ENCODE peak calls at places on chromosomes 13 and 19, in eight cellular contexts. I is SJCRH30; S is brain microvascular endothelial cell; E is PC-3; Z is adipocyte; D is WERI-Rb-1; F is CD4-positive, alpha-beta memory T cell; B is kidney epithelial cell. T is an unnamed sample.
A peak's percentile ranks its signal among the peaks of the same experiment; 100 is the strongest.

GRCh38 chr19:51644636-51645271 is 1.9 kb downstream of the SIGLEC14 start:
- DNase-seq in Z (no peak), B (no peak), F (no peak), S (no peak), E (no peak), D (no peak), I (no peak), T (no peak)

GRCh38 chr13:111292710-111293485 is 27.5 kb upstream of the TEX29 start:
- DNase-seq in I (no peak), Z (no peak), F (no peak), E (no peak), S (no peak), D (no peak), B (no peak), T (no peak)

GRCh38 chr19:2827022-2827421 is 7.4 kb downstream of the ZNF554 start:
- DNase-seq in F (no peak), E (no peak), B (no peak), S (no peak), Z (no peak), I (no peak), D (no peak), T (no peak)

GRCh38 chr13:98172570-98173405 is 4.3 kb downstream of the RNF113B start:
- DNase-seq in B (no peak), S (no peak), D (no peak), F (no peak), Z (peak; percentile 58), I (no peak), E (peak; percentile 24), T (no peak)

GRCh38 chr13:111900390-111901180 is 166.4 kb upstream of the SOX1 start:
- DNase-seq in I (no peak), B (no peak), S (no peak), F (no peak), Z (no peak), E (no peak), D (no peak), T (no peak)

GRCh38 chr13:61246351-61246750 is 169.3 kb downstream of the PCDH20 start:
- DNase-seq in Z (no peak), B (no peak), S (no peak), D (no peak), I (no peak), F (no peak), E (no peak), T (no peak)

GRCh38 chr19:52307275-52307674 is 10.3 kb downstream of the ZNF480 start:
- DNase-seq in I (peak; percentile 56), F (peak; percentile 6), D (peak; percentile 20), B (no peak), Z (no peak), S (peak; percentile 3), E (no peak), T (no peak)

GRCh38 chr13:83810136-83810535 is 72.1 kb downstream of the SLITRK1 start:
- DNase-seq in S (no peak), F (no peak), I (no peak), D (no peak), E (no peak), Z (no peak), B (no peak), T (no peak)

GRCh38 chr19:15640904-15641597 is 354 bp downstream of the CYP4F3 start:
- DNase-seq in B (no peak), I (no peak), Z (no peak), D (no peak), E (no peak), S (no peak), F (no peak), T (no peak)

GRCh38 chr13:56869671-56870070 is 271.0 kb upstream of the PRR20A start:
- DNase-seq in D (no peak), Z (no peak), E (no peak), S (no peak), I (no peak), F (no peak), B (no peak), T (no peak)

GRCh38 chr19:10009269-10009665 is 1.0 kb downstream of the COL5A3 start:
- DNase-seq in S (peak; percentile 75), B (no peak), Z (peak; percentile 79), F (peak; percentile 49), D (no peak), I (peak; percentile 80), E (peak; percentile 27), T (peak; percentile 65)

GRCh38 chr19:5966215-5966614 is 11.7 kb downstream of the RANBP3 start:
- DNase-seq in B (no peak), E (no peak), D (peak; percentile 32), I (no peak), S (no peak), Z (peak; percentile 28), F (no peak), T (no peak)

GRCh38 chr13:108786578-108787100 is 157.2 kb downstream of the MYO16 start:
- DNase-seq in Z (no peak), B (no peak), S (no peak), E (no peak), F (no peak), D (no peak), I (no peak), T (no peak)

GRCh38 chr13:43520331-43520730 is 266.4 kb downstream of the ENOX1 start:
- DNase-seq in D (no peak), S (no peak), B (no peak), E (no peak), F (no peak), I (no peak), Z (peak; percentile 39), T (no peak)

DNA sequence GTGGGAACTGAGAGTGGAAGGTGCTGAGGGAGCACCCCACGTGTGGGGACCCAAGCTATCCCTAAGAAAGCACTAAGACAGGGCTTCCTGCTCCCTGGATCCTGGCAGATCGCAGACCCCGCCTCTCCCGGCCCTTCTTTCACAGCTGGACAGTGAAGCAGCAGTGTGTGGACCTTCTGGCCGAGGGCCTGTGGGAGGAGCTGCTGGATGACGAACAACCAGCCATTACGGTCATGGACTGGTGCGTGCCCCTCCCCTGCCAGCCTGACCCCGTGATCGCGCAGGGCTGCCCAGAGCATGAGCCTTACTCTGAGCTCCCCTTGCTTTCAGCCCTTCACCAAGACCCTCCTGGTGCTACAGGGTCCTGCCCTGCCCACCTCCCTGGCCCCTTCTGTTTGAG is 2.3 kb downstream of the NCCRP1 start:
- DNase-seq in I (no peak), E (no peak), F (no peak), D (peak; percentile 46), B (peak; percentile 65), Z (peak; percentile 52), S (no peak), T (no peak)
- H3K27me3 ChIP-seq in I (no peaks in the 10 kb centered on the region), E (no peaks in the 10 kb centered on the region), F (peaks cover 19% of the 10 kb centered on the region), D (no peaks in the 10 kb centered on the region), B (peaks cover 56% of the 10 kb centered on the region), Z (peaks cover 57% of the 10 kb centered on the region), S (peaks cover 48% of the 10 kb centered on the region), T (peaks cover 38% of the 10 kb centered on the region)

GRCh38 chr19:42285546-42285945 is 16.4 kb upstream of the PRR19 start:
- DNase-seq in F (no peak), Z (peak; percentile 51), S (no peak), E (no peak), I (no peak), D (peak; percentile 71), B (no peak), T (no peak)
- H3K4me3 ChIP-seq in F (no peak overlapping the region), Z (peak overlapping the region; percentile 80), S (no peak overlapping the region), E (no peak overlapping the region), I (no peak overlapping the region), D (peak overlapping the region; percentile 87), B (peak overlapping the region; percentile 62), T (peak overlapping the region; percentile 78)

DNA sequence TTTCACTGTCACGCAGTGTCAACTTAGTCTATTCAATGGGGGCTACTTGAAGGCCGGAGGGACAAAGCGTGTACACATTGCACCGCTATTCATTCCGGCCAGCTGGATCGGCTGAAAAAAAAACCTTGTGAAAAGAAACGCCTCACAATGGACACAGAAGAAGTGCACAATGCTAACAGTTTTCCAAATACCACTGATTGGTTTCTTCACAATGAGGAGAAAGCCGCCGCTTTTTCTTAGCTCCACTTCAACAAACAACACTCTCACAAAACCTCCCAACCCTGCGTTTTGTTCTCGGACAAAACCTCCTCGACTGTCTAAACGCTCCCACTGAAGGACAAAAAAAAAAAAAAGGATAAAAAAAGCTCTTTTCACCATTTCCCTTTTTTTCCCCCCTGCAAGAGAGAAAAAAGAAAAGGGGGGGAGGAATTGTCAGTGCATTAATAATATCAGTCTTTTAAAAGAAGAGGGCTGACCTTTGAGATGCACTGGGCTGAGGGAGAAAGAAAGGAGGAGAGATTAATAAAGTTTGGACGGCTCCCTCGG is 5.4 kb downstream of the SOX21 start:
- DNase-seq in E (no peak), B (no peak), D (no peak), S (no peak), I (no peak), F (no peak), Z (no peak), T (no peak)
- H3K27me3 ChIP-seq in E (no peaks in the 10 kb centered on the region), B (peaks cover 93% of the 10 kb centered on the region), D (peaks cover 94% of the 10 kb centered on the region), S (peaks cover 90% of the 10 kb centered on the region), I (no peaks in the 10 kb centered on the region), F (peaks cover 54% of the 10 kb centered on the region), Z (peaks cover 82% of the 10 kb centered on the region), T (peaks cover 71% of the 10 kb centered on the region)

DNA sequence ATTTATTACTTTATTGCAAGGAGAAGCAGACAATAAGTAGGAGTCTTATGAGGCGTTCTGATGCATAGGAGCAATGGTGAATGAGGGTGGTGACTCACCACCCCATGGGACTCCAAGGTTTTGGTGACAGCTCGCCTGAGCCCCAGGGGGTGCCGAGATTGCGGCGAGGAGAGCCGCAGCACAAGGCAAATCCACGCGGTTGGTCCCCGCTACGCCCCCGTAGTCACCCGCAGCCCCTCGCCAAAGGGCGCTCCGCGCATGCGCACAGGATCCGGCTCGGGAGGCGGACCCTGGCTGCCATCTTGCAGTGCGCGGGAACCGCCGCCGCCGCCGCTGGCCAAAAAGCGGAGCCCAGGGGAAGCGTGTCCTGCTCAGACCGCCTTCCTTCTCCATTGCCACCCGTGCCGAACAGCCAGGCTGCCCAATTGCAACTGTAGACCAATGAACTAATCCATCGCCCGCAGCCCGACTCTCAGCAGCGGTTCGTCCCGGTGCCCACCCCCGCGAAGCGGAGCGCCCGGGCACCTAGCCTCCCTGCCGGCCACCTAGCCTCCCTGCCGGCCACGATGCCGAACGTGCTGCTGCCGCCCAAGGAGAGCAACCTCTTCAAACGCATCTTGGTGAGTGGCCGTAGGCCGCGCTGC is at the start of gene NAA16:
- DNase-seq in D (peak; percentile 87), S (peak; percentile 90), B (peak; percentile 50), E (peak; percentile 86), I (peak; percentile 94), Z (peak; percentile 93), F (peak; percentile 92), T (peak; percentile 93)
- H3K4me3 ChIP-seq in D (peak within 1 kb of the TSS; percentile 84), S (peak within 1 kb of the TSS; percentile 93), B (peak within 1 kb of the TSS; percentile 95), E (peak within 1 kb of the TSS; percentile 89), I (peak within 1 kb of the TSS; percentile 96), Z (peak within 1 kb of the TSS; percentile 96), F (peak within 1 kb of the TSS; percentile 85), T (peak within 1 kb of the TSS; percentile 93)

DNA sequence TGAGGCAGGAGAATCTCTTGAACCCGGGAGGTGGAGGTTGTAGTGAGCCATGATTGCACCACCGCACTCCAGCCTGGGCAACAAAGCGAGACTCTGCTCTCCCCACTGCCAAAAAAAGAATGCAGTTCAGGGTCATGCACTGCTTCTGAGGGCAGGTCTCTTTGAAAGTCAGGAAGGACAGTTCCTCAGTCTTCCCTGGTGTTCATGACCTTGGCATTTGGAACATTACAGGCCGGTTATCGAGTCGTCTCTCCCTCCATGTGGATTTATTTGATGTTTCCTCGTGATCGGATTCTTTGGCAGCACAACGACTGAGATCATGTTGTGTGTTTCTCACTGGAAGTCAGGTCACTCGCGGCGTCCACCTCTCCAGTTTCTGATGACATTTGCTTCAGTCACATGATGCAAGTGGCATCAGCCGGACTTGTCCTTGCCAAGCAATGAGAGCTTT is 17.2 kb downstream of the FGF21 start:
- DNase-seq in E (no peak), B (no peak), I (no peak), D (no peak), S (no peak), F (no peak), Z (no peak), T (no peak)
- H3K27me3 ChIP-seq in E (no peaks in the 10 kb centered on the region), B (peaks cover 9% of the 10 kb centered on the region), I (peaks cover 5% of the 10 kb centered on the region), D (no peaks in the 10 kb centered on the region), S (no peaks in the 10 kb centered on the region), F (no peaks in the 10 kb centered on the region), Z (no peaks in the 10 kb centered on the region), T (no peaks in the 10 kb centered on the region)